ENCODE peak calls at places on chromosomes 4 and X, in seven cellular contexts. One of them, this sample, is unnamed.

GRCh38 chrX:155086202-155086840 is 15.0 kb downstream of the BRCC3 start:
- DNase-seq in H1: peak
- DNase-seq in mesenchymal stem cell: peak
- DNase-seq in neuronal stem cell: no peak
- DNase-seq in H9: peak
- DNase-seq in IMR-90: peak
- DNase-seq in mesendoderm: peak
- DNase-seq in this sample: no peak

GRCh38 chr4:139963708-139964107 is 190.3 kb downstream of the MAML3 start:
- DNase-seq in neuronal stem cell: no peak
- DNase-seq in H9: no peak
- DNase-seq in IMR-90: no peak
- DNase-seq in mesendoderm: no peak
- DNase-seq in mesenchymal stem cell: no peak
- DNase-seq in H1: no peak
- DNase-seq in this sample: no peak

GRCh38 chr4:5801696-5802095 is 90.7 kb downstream of the EVC start:
- DNase-seq in H1: no peak
- DNase-seq in H9: no peak
- DNase-seq in mesenchymal stem cell: no peak
- DNase-seq in neuronal stem cell: no peak
- DNase-seq in IMR-90: no peak
- DNase-seq in mesendoderm: no peak
- DNase-seq in this sample: no peak

GRCh38 chr4:153773236-153773690 is 13.4 kb upstream of the RNF175 start:
- DNase-seq in IMR-90: no peak
- DNase-seq in H1: no peak
- DNase-seq in H9: peak
- DNase-seq in neuronal stem cell: no peak
- DNase-seq in mesendoderm: peak
- DNase-seq in mesenchymal stem cell: peak
- DNase-seq in this sample: no peak

GRCh38 chrX:3175659-3176438 is 134.6 kb downstream of the ARSF start:
- DNase-seq in neuronal stem cell: no peak
- DNase-seq in H1: no peak
- DNase-seq in mesendoderm: no peak
- DNase-seq in H9: no peak
- DNase-seq in mesenchymal stem cell: peak
- DNase-seq in IMR-90: peak
- DNase-seq in this sample: no peak

GRCh38 chr4:142815834-142816233 is 30.3 kb downstream of the INPP4B start:
- DNase-seq in H1: no peak
- DNase-seq in H9: no peak
- DNase-seq in mesenchymal stem cell: peak
- DNase-seq in IMR-90: peak
- DNase-seq in neuronal stem cell: no peak
- DNase-seq in mesendoderm: peak
- DNase-seq in this sample: no peak

GRCh38 chrX:45727761-45728160 is 527.1 kb upstream of the DIPK2B start:
- DNase-seq in mesenchymal stem cell: no peak
- DNase-seq in neuronal stem cell: no peak
- DNase-seq in mesendoderm: no peak
- DNase-seq in H1: no peak
- DNase-seq in IMR-90: no peak
- DNase-seq in H9: no peak
- DNase-seq in this sample: no peak

GRCh38 chr4:115852767-115853091 is 739.3 kb upstream of the NDST4 start:
- DNase-seq in mesendoderm: peak
- DNase-seq in H9: no peak
- DNase-seq in neuronal stem cell: no peak
- DNase-seq in H1: no peak
- DNase-seq in IMR-90: no peak
- DNase-seq in mesenchymal stem cell: no peak
- DNase-seq in this sample: no peak

GRCh38 chrX:46130246-46130645 is 415.0 kb downstream of the ZNF674 start:
- DNase-seq in IMR-90: no peak
- DNase-seq in mesenchymal stem cell: no peak
- DNase-seq in neuronal stem cell: peak
- DNase-seq in mesendoderm: peak
- DNase-seq in H9: no peak
- DNase-seq in H1: no peak
- DNase-seq in this sample: no peak

GRCh38 chr4:86497131-86497530 is 97.0 kb upstream of the PTPN13 start:
- DNase-seq in IMR-90: no peak
- DNase-seq in neuronal stem cell: no peak
- DNase-seq in mesenchymal stem cell: no peak
- DNase-seq in H1: no peak
- DNase-seq in mesendoderm: no peak
- DNase-seq in H9: no peak
- DNase-seq in this sample: peak

GRCh38 chrX:426881-427280 is 40.2 kb upstream of the PPP2R3B start:
- DNase-seq in H1: no peak
- DNase-seq in neuronal stem cell: no peak
- DNase-seq in IMR-90: no peak
- DNase-seq in mesendoderm: no peak
- DNase-seq in mesenchymal stem cell: peak
- DNase-seq in H9: no peak
- DNase-seq in this sample: no peak

GRCh38 chrX:78213331-78213730 is 73.9 kb upstream of the TAF9B start:
- DNase-seq in H1: no peak
- DNase-seq in H9: no peak
- DNase-seq in neuronal stem cell: no peak
- DNase-seq in IMR-90: no peak
- DNase-seq in mesendoderm: peak
- DNase-seq in mesenchymal stem cell: no peak
- DNase-seq in this sample: no peak

GRCh38 chrX:39967348-39967747 is 130.4 kb downstream of the BCOR start:
- DNase-seq in neuronal stem cell: no peak
- DNase-seq in H1: no peak
- DNase-seq in IMR-90: peak
- DNase-seq in mesendoderm: peak
- DNase-seq in H9: no peak
- DNase-seq in mesenchymal stem cell: no peak
- DNase-seq in this sample: no peak

GRCh38 chr4:538542-539142 is 37.5 kb downstream of the TMEM271 start:
- DNase-seq in IMR-90: no peak
- DNase-seq in H1: no peak
- DNase-seq in mesendoderm: no peak
- DNase-seq in H9: no peak
- DNase-seq in neuronal stem cell: no peak
- DNase-seq in mesenchymal stem cell: no peak
- DNase-seq in this sample: no peak

GRCh38 chrX:150041208-150041607 is 102.9 kb upstream of the EOLA2 start:
- DNase-seq in mesendoderm: no peak
- DNase-seq in mesenchymal stem cell: no peak
- DNase-seq in H1: no peak
- DNase-seq in IMR-90: no peak
- DNase-seq in H9: no peak
- DNase-seq in neuronal stem cell: no peak
- DNase-seq in this sample: peak

GRCh38 chr4:1245481-1246051 is 3.4 kb downstream of the CTBP1 start:
- DNase-seq in neuronal stem cell: no peak
- DNase-seq in H1: no peak
- DNase-seq in mesenchymal stem cell: no peak
- DNase-seq in H9: no peak
- DNase-seq in mesendoderm: no peak
- DNase-seq in IMR-90: no peak
- DNase-seq in this sample: no peak

GRCh38 chr4:99061048-99061447 is 27.5 kb downstream of the ADH5 start:
- DNase-seq in mesenchymal stem cell: no peak
- DNase-seq in neuronal stem cell: no peak
- DNase-seq in H9: no peak
- DNase-seq in IMR-90: no peak
- DNase-seq in H1: no peak
- DNase-seq in mesendoderm: no peak
- DNase-seq in this sample: no peak

GRCh38 chrX:27966955-27967354 is 14.3 kb downstream of the DCAF8L1 start:
- DNase-seq in IMR-90: peak
- DNase-seq in mesendoderm: no peak
- DNase-seq in H9: no peak
- DNase-seq in neuronal stem cell: no peak
- DNase-seq in H1: no peak
- DNase-seq in mesenchymal stem cell: peak
- DNase-seq in this sample: no peak

GRCh38 chr4:158877069-158877468 is 108.2 kb downstream of the FNIP2 start:
- DNase-seq in H1: no peak
- DNase-seq in H9: no peak
- DNase-seq in IMR-90: no peak
- DNase-seq in neuronal stem cell: no peak
- DNase-seq in mesendoderm: no peak
- DNase-seq in mesenchymal stem cell: no peak
- DNase-seq in this sample: no peak

GRCh38 chrX:39736219-39737211 is 361.2 kb downstream of the BCOR start:
- DNase-seq in mesendoderm: no peak
- DNase-seq in H1: no peak
- DNase-seq in neuronal stem cell: no peak
- DNase-seq in IMR-90: peak
- DNase-seq in mesenchymal stem cell: peak
- DNase-seq in H9: no peak
- DNase-seq in this sample: no peak

GRCh38 chr4:83010111-83010521 is 507 bp downstream of the LIN54 start:
- DNase-seq in H1: no peak
- DNase-seq in IMR-90: peak
- DNase-seq in mesenchymal stem cell: peak
- DNase-seq in mesendoderm: peak
- DNase-seq in H9: no peak
- DNase-seq in neuronal stem cell: no peak
- DNase-seq in this sample: peak

GRCh38 chr4:174867893-174868292 is 38.8 kb upstream of the GLRA3 start:
- DNase-seq in neuronal stem cell: no peak
- DNase-seq in H1: no peak
- DNase-seq in mesenchymal stem cell: no peak
- DNase-seq in IMR-90: no peak
- DNase-seq in H9: no peak
- DNase-seq in mesendoderm: no peak
- DNase-seq in this sample: no peak

GRCh38 chrX:19747672-19748610 is 139.5 kb downstream of the SH3KBP1 start:
- DNase-seq in neuronal stem cell: no peak
- DNase-seq in mesenchymal stem cell: no peak
- DNase-seq in H9: no peak
- DNase-seq in mesendoderm: no peak
- DNase-seq in H1: no peak
- DNase-seq in IMR-90: no peak
- DNase-seq in this sample: no peak

GRCh38 chr4:82499705-82500104 is 62.1 kb downstream of the TMEM150C start:
- DNase-seq in mesenchymal stem cell: no peak
- DNase-seq in H9: no peak
- DNase-seq in IMR-90: no peak
- DNase-seq in neuronal stem cell: no peak
- DNase-seq in H1: no peak
- DNase-seq in mesendoderm: no peak
- DNase-seq in this sample: no peak

GRCh38 chrX:107935200-107935599 is 47.0 kb downstream of the TEX13B start:
- DNase-seq in mesendoderm: peak
- DNase-seq in H1: no peak
- DNase-seq in neuronal stem cell: no peak
- DNase-seq in H9: no peak
- DNase-seq in IMR-90: peak
- DNase-seq in mesenchymal stem cell: peak
- DNase-seq in this sample: no peak

GRCh38 chr4:184962125-184962638 is 56.1 kb upstream of the HELT start:
- DNase-seq in H1: no peak
- DNase-seq in IMR-90: no peak
- DNase-seq in neuronal stem cell: no peak
- DNase-seq in mesenchymal stem cell: no peak
- DNase-seq in mesendoderm: no peak
- DNase-seq in H9: peak
- DNase-seq in this sample: no peak

GRCh38 chrX:127085939-127086338 is 266.4 kb downstream of the PRR32 start:
- DNase-seq in mesendoderm: no peak
- DNase-seq in mesenchymal stem cell: no peak
- DNase-seq in H1: no peak
- DNase-seq in IMR-90: no peak
- DNase-seq in neuronal stem cell: no peak
- DNase-seq in H9: no peak
- DNase-seq in this sample: no peak
- H2BK5ac ChIP-seq in mesendoderm: no peak
- H2BK5ac ChIP-seq in mesenchymal stem cell: no peak
- H2BK5ac ChIP-seq in H1: no peak
- H2BK5ac ChIP-seq in IMR-90: no peak
- H2BK5ac ChIP-seq in neuronal stem cell: no peak
- H2BK5ac ChIP-seq in H9: no peak
- H2BK5ac ChIP-seq in this sample: no peak

DNA sequence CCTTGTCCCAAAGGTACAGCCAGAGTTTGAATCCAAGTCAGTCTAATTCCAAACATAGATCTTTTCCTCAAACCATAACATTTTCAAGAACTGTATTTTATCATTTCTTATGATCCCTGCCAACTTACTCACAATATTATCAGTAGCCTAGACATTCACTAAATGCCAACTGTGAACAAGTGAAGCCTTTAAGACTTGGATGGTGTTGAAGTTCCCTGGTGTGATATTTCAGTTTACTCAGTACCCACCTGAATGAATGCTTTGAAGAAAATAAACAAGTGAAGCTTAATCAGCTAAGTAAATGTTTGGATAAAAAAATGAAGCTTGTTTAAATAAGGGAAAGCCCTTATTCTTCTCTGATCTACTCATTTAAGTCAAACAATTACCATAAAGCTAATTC is 1028.3 kb downstream of the DMD start:
- DNase-seq in mesenchymal stem cell: no peak
- DNase-seq in IMR-90: no peak
- DNase-seq in neuronal stem cell: no peak
- DNase-seq in H9: no peak
- DNase-seq in mesendoderm: no peak
- DNase-seq in H1: no peak
- DNase-seq in this sample: no peak
- H2BK5ac ChIP-seq in mesenchymal stem cell: no peak
- H2BK5ac ChIP-seq in IMR-90: no peak
- H2BK5ac ChIP-seq in neuronal stem cell: no peak
- H2BK5ac ChIP-seq in H9: no peak
- H2BK5ac ChIP-seq in mesendoderm: no peak
- H2BK5ac ChIP-seq in H1: no peak
- H2BK5ac ChIP-seq in this sample: no peak

DNA sequence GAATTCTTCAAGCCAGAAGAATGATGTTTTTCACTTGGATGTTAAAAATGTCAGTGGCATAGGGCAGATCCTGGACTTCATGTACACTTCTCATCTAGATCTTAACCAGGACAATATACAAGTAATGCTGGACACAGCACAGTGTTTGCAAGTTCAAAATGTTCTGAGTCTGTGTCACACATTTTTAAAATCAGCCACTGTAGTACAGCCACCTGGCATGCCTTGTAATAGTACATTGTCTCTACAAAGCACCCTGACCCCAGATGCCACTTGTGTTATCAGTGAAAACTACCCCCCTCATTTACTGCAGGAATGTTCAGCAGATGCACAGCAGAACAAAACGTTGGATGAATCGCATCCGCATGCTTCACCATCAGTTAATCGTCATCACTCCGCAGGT is 11.9 kb downstream of the ZBTB49 start:
- DNase-seq in H9: no peak
- DNase-seq in neuronal stem cell: no peak
- DNase-seq in mesendoderm: no peak
- DNase-seq in H1: no peak
- DNase-seq in mesenchymal stem cell: no peak
- DNase-seq in IMR-90: no peak
- DNase-seq in this sample: no peak
- H2BK5ac ChIP-seq in H9: no peak
- H2BK5ac ChIP-seq in neuronal stem cell: no peak
- H2BK5ac ChIP-seq in mesendoderm: no peak
- H2BK5ac ChIP-seq in H1: no peak
- H2BK5ac ChIP-seq in mesenchymal stem cell: no peak
- H2BK5ac ChIP-seq in IMR-90: no peak
- H2BK5ac ChIP-seq in this sample: no peak

GRCh38 chr4:73055241-73055897 is 14.1 kb downstream of the COX18 start:
- DNase-seq in mesendoderm: no peak
- DNase-seq in neuronal stem cell: no peak
- DNase-seq in H1: no peak
- DNase-seq in mesenchymal stem cell: no peak
- DNase-seq in H9: no peak
- DNase-seq in IMR-90: peak
- DNase-seq in this sample: no peak
- H2BK5ac ChIP-seq in mesendoderm: no peak
- H2BK5ac ChIP-seq in neuronal stem cell: no peak
- H2BK5ac ChIP-seq in H1: peak
- H2BK5ac ChIP-seq in mesenchymal stem cell: no peak
- H2BK5ac ChIP-seq in H9: no peak
- H2BK5ac ChIP-seq in IMR-90: no peak
- H2BK5ac ChIP-seq in this sample: no peak